ENCODE peak calls at places on chromosome X, in eight cellular contexts. B, C, U, G, J, Z, W and P are unnamed samples. For H3K4me1, the result is how much of the 10 kb centered on the place peaks cover.

GRCh38 chrX:56797966-56798711 is 69.1 kb downstream of the NBDY start:
- DNase-seq in B (peak), U (peak), W (no peak), Z (peak), J (no peak), G (no peak), C (no peak), P (peak)

GRCh38 chrX:105307762-105308161 is 87.3 kb upstream of the TEX13A start:
- DNase-seq in Z (no peak), J (no peak), C (no peak), W (no peak), B (no peak), G (no peak), U (peak), P (no peak)

GRCh38 chrX:154317391-154318000 is 21.9 kb downstream of the TKTL1 start:
- DNase-seq in B (peak), G (no peak), J (peak), C (peak), U (no peak), Z (peak), W (no peak), P (no peak)

GRCh38 chrX:37652053-37652452 is 33.5 kb upstream of the XK start:
- DNase-seq in J (no peak), C (no peak), B (no peak), U (no peak), G (no peak), Z (no peak), W (no peak), P (peak)

GRCh38 chrX:155435744-155436112 is 22.7 kb downstream of the F8A3 start:
- DNase-seq in J (no peak), Z (no peak), G (no peak), W (no peak), B (no peak), U (no peak), C (no peak), P (no peak)

GRCh38 chrX:68048774-68049173 is 384.5 kb downstream of the OPHN1 start:
- DNase-seq in J (no peak), U (no peak), G (no peak), W (no peak), B (no peak), C (no peak), Z (no peak), P (no peak)

GRCh38 chrX:27336466-27337091 is 126.6 kb downstream of the PPP4R3C start:
- DNase-seq in Z (peak), B (peak), C (peak), U (no peak), J (peak), G (no peak), W (no peak), P (peak)

GRCh38 chrX:21725498-21725897 is 32.4 kb downstream of the SMPX start:
- DNase-seq in C (peak), B (peak), W (no peak), Z (no peak), J (peak), U (no peak), G (no peak), P (peak)

GRCh38 chrX:45145492-45146215 is 55.0 kb downstream of the DIPK2B start:
- DNase-seq in G (no peak), U (no peak), B (no peak), C (no peak), W (no peak), Z (no peak), J (no peak), P (no peak)

GRCh38 chrX:46184749-46185148 is 360.5 kb downstream of the ZNF674 start:
- DNase-seq in U (no peak), B (no peak), W (no peak), C (no peak), Z (no peak), G (no peak), J (no peak), P (no peak)

GRCh38 chrX:64398088-64398487 is 2.8 kb upstream of the MTMR8 start:
- DNase-seq in U (no peak), C (no peak), G (no peak), Z (no peak), B (no peak), W (no peak), J (no peak), P (no peak)

GRCh38 chrX:64394059-64394873 is 986 bp downstream of the MTMR8 start:
- DNase-seq in U (no peak), J (no peak), W (no peak), B (peak), G (no peak), Z (no peak), C (no peak), P (no peak)

GRCh38 chrX:64394874-64395567 is at the start of gene MTMR8:
- DNase-seq in Z (peak), B (peak), C (peak), J (peak), U (no peak), W (peak), G (peak), P (peak)

DNA sequence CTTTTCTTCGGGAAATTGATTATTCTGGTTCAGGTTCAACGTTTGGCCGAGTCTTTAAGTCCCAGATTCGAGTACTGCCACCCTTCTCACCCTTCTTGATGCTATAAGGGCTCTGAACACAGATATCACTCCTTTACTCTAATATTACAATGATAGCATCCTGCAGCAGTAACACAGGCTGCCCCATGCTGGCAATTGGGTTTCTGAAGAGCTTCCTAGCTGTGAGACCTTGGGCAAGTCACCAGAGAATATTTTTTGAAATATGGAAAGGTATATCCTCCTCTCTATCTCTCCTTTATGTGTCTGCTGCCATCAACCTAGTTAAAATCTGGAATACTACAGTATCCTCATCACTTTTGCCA is 297 bp upstream of the MTMR8 start:
- DNase-seq in G (no peak), C (no peak), B (no peak), Z (no peak), J (no peak), U (no peak), W (no peak), P (no peak)
- H2AFZ ChIP-seq in G (peak), C (peak), B (peak), Z (peak), J (peak), U (peak), W (peak), P (peak)

DNA sequence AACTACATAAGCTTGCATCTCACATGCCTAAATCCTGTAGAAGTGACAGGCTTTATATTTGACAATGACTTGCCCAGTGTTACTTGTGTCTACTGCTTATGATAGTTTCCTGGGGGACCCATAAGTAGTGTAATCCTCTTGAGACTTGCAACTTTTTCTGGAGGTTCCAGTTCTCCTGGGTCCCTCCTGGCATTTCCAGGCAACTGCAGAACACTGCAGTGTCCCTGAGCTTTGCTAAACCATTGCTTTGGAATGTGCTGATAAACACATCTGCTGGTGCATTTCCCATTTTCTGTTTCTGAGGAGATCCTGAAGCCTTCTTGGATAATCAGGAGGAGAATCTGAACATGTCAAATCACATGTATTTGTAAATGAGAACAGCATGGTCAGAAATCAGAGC is 82.0 kb downstream of the ANOS1 start:
- DNase-seq in J (no peak), W (no peak), Z (no peak), B (no peak), G (no peak), C (no peak), U (no peak), P (no peak)
- H3K4me1 ChIP-seq in J (under half), W (under half), Z (under half), B (under half), G (under half), C (under half), U (under half), P (under half)

DNA sequence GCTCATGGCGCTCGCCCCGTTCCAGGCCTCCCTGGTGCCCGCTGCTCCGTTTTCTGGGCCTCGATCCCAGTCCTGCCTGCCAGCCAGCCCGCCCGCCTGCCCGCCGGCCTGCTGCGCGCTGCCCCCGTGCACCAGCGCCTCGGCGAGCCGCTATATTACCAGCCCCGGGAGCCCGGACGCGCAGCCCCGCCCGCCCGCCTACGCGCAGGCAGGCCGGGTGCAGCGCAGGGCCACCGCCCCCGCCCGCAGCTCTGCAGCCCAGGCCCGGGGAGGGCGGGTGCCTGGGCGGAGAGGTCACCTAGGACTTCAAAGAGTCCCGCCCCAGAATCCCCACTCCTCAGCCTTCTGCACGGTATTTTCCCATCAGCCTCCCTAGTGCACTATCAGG is at the start of gene MAOB:
- DNase-seq in Z (peak), J (peak), W (no peak), G (no peak), B (peak), U (no peak), C (peak), P (no peak)
- TF ChIP-seq CTCF in Z (no peak), J (no peak), W (no peak), G (no peak), B (no peak), U (no peak), C (no peak), P (no peak)

GRCh38 chrX:50204364-50204899 is at the start of gene CCNB3:
- DNase-seq in B (peak), U (peak), Z (peak), G (peak), W (no peak), J (peak), C (peak), P (peak)
- H2AFZ ChIP-seq in B (peak), U (peak), Z (peak), G (peak), W (peak), J (peak), C (peak), P (peak)